ENCODE peak calls at places on chromosome 16, in five cellular contexts. L is hepatocyte, F is HepG2, Z is SK-N-SH, M is PC-9. O is an unnamed sample.

GRCh38 chr16:46842192-46842895 is 11.4 kb upstream of the C16orf87 start:
- DNase-seq in F (no peak), M (no peak), L (no peak), Z (no peak), O (no peak)

GRCh38 chr16:56946767-56947603 is 14.8 kb upstream of the CETP start:
- DNase-seq in M (no peak), Z (no peak), L (no peak), F (no peak), O (no peak)

GRCh38 chr16:88888778-88889387 is 22.4 kb upstream of the PABPN1L start:
- DNase-seq in L (no peak), F (no peak), Z (no peak), M (no peak), O (no peak)

GRCh38 chr16:23079683-23080221 is 69.5 kb downstream of the USP31 start:
- DNase-seq in F (no peak), M (no peak), L (no peak), Z (no peak), O (no peak)

GRCh38 chr16:86664518-86665318 is 86.4 kb downstream of the FOXL1 start:
- DNase-seq in L (peak; percentile 80), F (peak; percentile 84), M (peak; percentile 42), Z (no peak), O (no peak)

GRCh38 chr16:74216319-74216718 is 80.3 kb upstream of the PSMD7 start:
- DNase-seq in F (no peak), L (peak; percentile 43), M (no peak), Z (no peak), O (no peak)

GRCh38 chr16:30921459-30921747 is 2.0 kb upstream of the FBXL19 start:
- DNase-seq in M (no peak), F (no peak), L (no peak), Z (no peak), O (no peak)

GRCh38 chr16:63612462-63613227 is 1509.2 kb downstream of the CDH11 start:
- DNase-seq in M (no peak), F (no peak), L (no peak), Z (no peak), O (no peak)

GRCh38 chr16:55257971-55258613 is 65.9 kb upstream of the IRX6 start:
- DNase-seq in F (peak; percentile 41), M (no peak), Z (peak; percentile 45), L (peak; percentile 66), O (peak; percentile 80)

GRCh38 chr16:57959121-57959520 is 11.8 kb downstream of the CNGB1 start:
- DNase-seq in M (peak; percentile 71), L (no peak), Z (no peak), F (no peak), O (no peak)

GRCh38 chr16:3945751-3946603 is 65.5 kb upstream of the CREBBP start:
- DNase-seq in Z (no peak), L (peak; percentile 85), F (peak; percentile 20), M (peak; percentile 84), O (no peak)

GRCh38 chr16:57628782-57629181 is 352 bp downstream of the ADGRG1 start:
- DNase-seq in M (no peak), L (no peak), Z (no peak), F (no peak), O (no peak)

GRCh38 chr16:86619263-86619935 is 41.0 kb downstream of the FOXL1 start:
- DNase-seq in L (no peak), M (no peak), F (no peak), Z (no peak), O (peak; percentile 83)

GRCh38 chr16:19167710-19168172 is 299 bp upstream of the SYT17 start:
- DNase-seq in L (peak; percentile 92), F (peak; percentile 60), M (peak; percentile 60), Z (peak; percentile 93), O (peak; percentile 83)

GRCh38 chr16:53129281-53130192 is 74.7 kb downstream of the CHD9 start:
- DNase-seq in M (no peak), F (peak; percentile 62), L (peak; percentile 42), Z (peak; percentile 12), O (no peak)

GRCh38 chr16:87790278-87791023 is 24.7 kb upstream of the KLHDC4 start:
- DNase-seq in Z (peak; percentile 70), M (peak; percentile 39), F (no peak), L (no peak), O (no peak)

GRCh38 chr16:86022381-86022960 is 123.5 kb downstream of the IRF8 start:
- DNase-seq in L (no peak), Z (no peak), F (no peak), M (no peak), O (no peak)

GRCh38 chr16:86681440-86681838 is 103.1 kb downstream of the FOXL1 start:
- DNase-seq in F (no peak), Z (no peak), M (no peak), L (no peak), O (no peak)

GRCh38 chr16:3486506-3487215 is 8.6 kb downstream of the C16orf90 start:
- DNase-seq in L (no peak), F (no peak), Z (no peak), M (no peak), O (no peak)

GRCh38 chr16:2912330-2913199 is 834 bp downstream of the FLYWCH1 start:
- DNase-seq in L (peak; percentile 51), Z (peak; percentile 47), F (peak; percentile 6), M (no peak), O (no peak)

GRCh38 chr16:30567160-30567990 is 4.1 kb downstream of the ZNF688 start:
- DNase-seq in Z (no peak), M (peak; percentile 57), F (no peak), L (no peak), O (no peak)

GRCh38 chr16:82963653-82964052 is 336.9 kb downstream of the CDH13 start:
- DNase-seq in L (no peak), Z (no peak), M (no peak), F (no peak), O (no peak)

GRCh38 chr16:48291303-48291702 is 44.0 kb upstream of the ABCC11 start:
- DNase-seq in M (no peak), L (no peak), F (no peak), Z (no peak), O (no peak)

GRCh38 chr16:81480856-81481821 is 36.5 kb downstream of the CMIP start:
- DNase-seq in L (peak; percentile 61), F (peak; percentile 94), M (no peak), Z (peak; percentile 79), O (no peak)

GRCh38 chr16:53517851-53518250 is 14.8 kb upstream of the AKTIP start:
- DNase-seq in F (no peak), M (no peak), L (no peak), Z (no peak), O (no peak)

GRCh38 chr16:67907397-67907796 is 14.3 kb downstream of the PSKH1 start:
- DNase-seq in M (no peak), F (peak; percentile 48), L (no peak), Z (no peak), O (no peak)

DNA sequence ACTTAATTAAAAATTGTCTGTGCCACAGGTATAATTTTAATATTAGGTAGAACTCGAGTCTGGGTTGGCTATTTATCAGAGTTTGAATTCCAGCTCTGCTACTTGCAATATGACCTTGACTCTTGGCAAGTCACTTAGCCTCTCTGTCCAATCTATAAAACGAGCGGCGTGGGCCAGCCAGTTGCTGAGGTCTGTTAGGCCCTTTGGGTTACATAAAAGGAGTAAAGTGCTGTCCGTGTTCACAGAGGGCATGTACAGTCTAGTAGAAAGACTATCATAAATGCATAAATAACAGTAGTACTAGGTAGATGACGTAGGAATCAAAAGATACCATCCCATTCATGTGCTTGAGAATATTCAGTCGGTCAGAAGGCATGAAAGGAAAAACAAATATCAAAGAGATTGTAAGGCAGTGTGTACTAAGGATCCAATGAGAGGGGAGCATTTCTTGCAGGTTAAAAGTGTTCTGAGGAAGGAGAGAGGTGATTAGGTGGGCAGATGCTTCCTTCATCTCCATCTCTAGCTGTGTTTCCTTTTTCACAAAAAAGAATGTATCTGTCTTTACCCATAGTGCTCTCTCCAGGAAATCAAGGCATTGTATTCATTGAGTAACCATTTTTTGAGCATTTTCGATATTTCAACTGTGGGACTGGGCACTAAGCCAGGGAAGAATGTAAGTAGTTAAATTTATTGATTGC is 2.4 kb downstream of the TNRC6A start:
- DNase-seq in L (no peak), F (peak; percentile 83), M (no peak), Z (no peak), O (no peak)
- H4K20me1 ChIP-seq in L (peaks cover 68% of the 10 kb centered on the region), F (peaks cover 24% of the 10 kb centered on the region), M (peaks cover 14% of the 10 kb centered on the region), Z (peaks cover 61% of the 10 kb centered on the region), O (no peaks in the 10 kb centered on the region)

DNA sequence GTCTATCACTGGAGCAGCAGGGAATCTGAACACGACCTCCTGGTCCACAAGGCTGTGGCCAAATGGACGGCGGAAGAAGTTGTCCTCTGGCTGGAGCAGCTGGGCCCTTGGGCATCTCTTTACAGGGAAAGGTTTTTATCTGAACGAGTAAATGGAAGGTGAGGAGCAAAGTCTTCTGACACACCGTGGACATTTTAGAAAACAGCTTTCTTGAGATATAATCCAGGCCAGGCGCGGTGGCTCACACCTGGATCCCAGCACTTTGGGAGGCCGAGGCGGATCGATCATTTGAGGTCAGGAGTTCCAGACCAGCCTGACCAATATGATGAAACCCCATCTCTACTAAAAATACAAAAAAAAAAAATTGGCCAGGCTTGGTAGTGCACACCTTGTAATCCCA is 17.1 kb downstream of the BFAR start:
- DNase-seq in Z (no peak), F (no peak), M (no peak), L (no peak), O (no peak)
- H4K20me1 ChIP-seq in Z (no peaks in the 10 kb centered on the region), F (no peaks in the 10 kb centered on the region), M (peaks cover 4% of the 10 kb centered on the region), L (peaks cover 6% of the 10 kb centered on the region), O (no peaks in the 10 kb centered on the region)

GRCh38 chr16:79842197-79842596 is 241.7 kb upstream of the MAF start:
- DNase-seq in M (no peak), F (no peak), L (no peak), Z (no peak), O (no peak)

GRCh38 chr16:79843145-79843544 is 242.6 kb upstream of the MAF start:
- DNase-seq in M (no peak), Z (no peak), F (no peak), L (no peak), O (no peak)

GRCh38 chr16:79839450-79839849 is 238.9 kb upstream of the MAF start:
- DNase-seq in L (no peak), F (no peak), Z (no peak), M (no peak), O (no peak)

GRCh38 chr16:79838860-79839259 is 238.3 kb upstream of the MAF start:
- DNase-seq in L (peak; percentile 49), F (no peak), Z (peak; percentile 68), M (no peak), O (no peak)

GRCh38 chr16:79839851-79840321 is 239.3 kb upstream of the MAF start:
- DNase-seq in F (no peak), Z (no peak), M (no peak), L (peak; percentile 33), O (no peak)
- H4K20me1 ChIP-seq in F (no peaks in the 10 kb centered on the region), Z (no peaks in the 10 kb centered on the region), M (no peaks in the 10 kb centered on the region), L (no peaks in the 10 kb centered on the region), O (no peaks in the 10 kb centered on the region)

GRCh38 chr16:1378804-1379053 is 27.0 kb downstream of the GNPTG start:
- DNase-seq in F (no peak), L (no peak), M (no peak), Z (no peak), O (no peak)
- H4K20me1 ChIP-seq in F (peaks cover 11% of the 10 kb centered on the region), L (peaks cover 20% of the 10 kb centered on the region), M (peaks cover 16% of the 10 kb centered on the region), Z (no peaks in the 10 kb centered on the region), O (no peaks in the 10 kb centered on the region)

GRCh38 chr16:8257561-8257960 is 332.8 kb downstream of the TMEM114 start:
- DNase-seq in M (no peak), F (no peak), L (no peak), Z (no peak), O (no peak)
- H4K20me1 ChIP-seq in M (no peaks in the 10 kb centered on the region), F (no peaks in the 10 kb centered on the region), L (no peaks in the 10 kb centered on the region), Z (no peaks in the 10 kb centered on the region), O (no peaks in the 10 kb centered on the region)